ENCODE peak calls at places on chromosomes 2 and 18, in six cellular contexts. One of them, this sample, is unnamed.

GRCh38 chr2:197269173-197269572 is 41.4 kb downstream of the ANKRD44 start:
- DNase-seq in sigmoid colon: no peak
- DNase-seq in AG04450: peak; percentile 27
- DNase-seq in cardiac muscle cell: no peak
- DNase-seq in stomach: no peak
- DNase-seq in IMR-90: peak; percentile 32
- DNase-seq in this sample: peak; percentile 50

GRCh38 chr2:12493031-12493513 is 223.7 kb upstream of the TRIB2 start:
- DNase-seq in sigmoid colon: no peak
- DNase-seq in AG04450: peak; percentile 60
- DNase-seq in cardiac muscle cell: peak; percentile 71
- DNase-seq in stomach: no peak
- DNase-seq in IMR-90: peak; percentile 93
- DNase-seq in this sample: no peak

GRCh38 chr2:230714122-230714453 is 1.4 kb downstream of the CAB39 start:
- DNase-seq in sigmoid colon: no peak
- DNase-seq in AG04450: no peak
- DNase-seq in cardiac muscle cell: peak; percentile 29
- DNase-seq in stomach: no peak
- DNase-seq in IMR-90: peak; percentile 84
- DNase-seq in this sample: peak; percentile 73

GRCh38 chr18:29652797-29653196 is 1389.7 kb downstream of the DSC3 start:
- DNase-seq in sigmoid colon: no peak
- DNase-seq in AG04450: no peak
- DNase-seq in cardiac muscle cell: no peak
- DNase-seq in stomach: no peak
- DNase-seq in IMR-90: no peak
- DNase-seq in this sample: no peak

GRCh38 chr18:47399475-47399874 is 148.0 kb upstream of the SKOR2 start:
- DNase-seq in sigmoid colon: no peak
- DNase-seq in AG04450: no peak
- DNase-seq in cardiac muscle cell: no peak
- DNase-seq in stomach: no peak
- DNase-seq in IMR-90: no peak
- DNase-seq in this sample: no peak

GRCh38 chr2:86541282-86541681 is 22.0 kb downstream of the CHMP3 start:
- DNase-seq in sigmoid colon: no peak
- DNase-seq in AG04450: no peak
- DNase-seq in cardiac muscle cell: no peak
- DNase-seq in stomach: no peak
- DNase-seq in IMR-90: no peak
- DNase-seq in this sample: no peak

GRCh38 chr2:173747037-173747436 is 218.1 kb downstream of the SP3 start:
- DNase-seq in sigmoid colon: no peak
- DNase-seq in AG04450: no peak
- DNase-seq in cardiac muscle cell: peak; percentile 4
- DNase-seq in stomach: no peak
- DNase-seq in IMR-90: no peak
- DNase-seq in this sample: no peak

GRCh38 chr2:206693399-206694137 is 24.6 kb downstream of the DYTN start:
- DNase-seq in sigmoid colon: no peak
- DNase-seq in AG04450: peak; percentile 27
- DNase-seq in cardiac muscle cell: peak; percentile 77
- DNase-seq in stomach: no peak
- DNase-seq in IMR-90: peak; percentile 69
- DNase-seq in this sample: peak; percentile 52

GRCh38 chr2:86622878-86623548 is 652 bp downstream of the RNF103 start:
- DNase-seq in sigmoid colon: peak; percentile 74
- DNase-seq in AG04450: no peak
- DNase-seq in cardiac muscle cell: peak; percentile 61
- DNase-seq in stomach: peak; percentile 59
- DNase-seq in IMR-90: no peak
- DNase-seq in this sample: peak; percentile 52

GRCh38 chr2:149544692-149545091 is 42.9 kb downstream of the MMADHC start:
- DNase-seq in sigmoid colon: no peak
- DNase-seq in AG04450: no peak
- DNase-seq in cardiac muscle cell: no peak
- DNase-seq in stomach: no peak
- DNase-seq in IMR-90: no peak
- DNase-seq in this sample: peak; percentile 21

GRCh38 chr2:102224824-102225739 is 38.3 kb downstream of the IL1RL2 start:
- DNase-seq in sigmoid colon: no peak
- DNase-seq in AG04450: no peak
- DNase-seq in cardiac muscle cell: no peak
- DNase-seq in stomach: no peak
- DNase-seq in IMR-90: no peak
- DNase-seq in this sample: no peak

GRCh38 chr2:111618953-111619902 is 264.8 kb downstream of the ANAPC1 start:
- DNase-seq in sigmoid colon: no peak
- DNase-seq in AG04450: no peak
- DNase-seq in cardiac muscle cell: no peak
- DNase-seq in stomach: no peak
- DNase-seq in IMR-90: no peak
- DNase-seq in this sample: no peak

GRCh38 chr2:42076357-42076921 is 28.6 kb downstream of the PKDCC start:
- DNase-seq in sigmoid colon: no peak
- DNase-seq in AG04450: no peak
- DNase-seq in cardiac muscle cell: no peak
- DNase-seq in stomach: no peak
- DNase-seq in IMR-90: no peak
- DNase-seq in this sample: no peak

GRCh38 chr2:42072349-42073118 is 24.7 kb downstream of the PKDCC start:
- DNase-seq in sigmoid colon: no peak
- DNase-seq in AG04450: peak; percentile 24
- DNase-seq in cardiac muscle cell: peak; percentile 53
- DNase-seq in stomach: peak; percentile 44
- DNase-seq in IMR-90: peak; percentile 48
- DNase-seq in this sample: no peak

GRCh38 chr2:42071762-42072161 is 23.9 kb downstream of the PKDCC start:
- DNase-seq in sigmoid colon: no peak
- DNase-seq in AG04450: no peak
- DNase-seq in cardiac muscle cell: no peak
- DNase-seq in stomach: no peak
- DNase-seq in IMR-90: no peak
- DNase-seq in this sample: no peak

GRCh38 chr2:42074661-42075060 is 26.8 kb downstream of the PKDCC start:
- DNase-seq in sigmoid colon: peak; percentile 55
- DNase-seq in AG04450: no peak
- DNase-seq in cardiac muscle cell: no peak
- DNase-seq in stomach: no peak
- DNase-seq in IMR-90: no peak
- DNase-seq in this sample: no peak

DNA sequence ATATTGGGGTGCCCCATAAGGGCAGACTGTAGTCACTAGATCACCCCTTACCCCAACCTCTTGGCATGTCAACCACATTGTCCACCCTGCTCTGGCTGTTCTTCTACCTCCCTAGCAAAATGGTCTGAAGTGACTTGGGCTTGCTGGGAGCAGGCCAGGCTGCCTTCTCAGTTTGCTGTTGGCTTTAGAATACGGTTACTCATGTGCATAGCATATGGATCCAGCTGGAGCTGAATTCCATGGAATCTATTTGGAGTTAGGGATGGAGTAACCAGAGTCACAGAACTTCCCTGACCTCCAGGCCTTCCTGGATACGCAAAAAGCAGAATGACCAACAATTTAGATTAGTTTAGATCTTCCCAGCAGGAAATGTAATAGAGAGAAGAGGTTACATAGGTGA is 25.9 kb downstream of the PKDCC start:
- DNase-seq in sigmoid colon: no peak
- DNase-seq in AG04450: peak; percentile 72
- DNase-seq in cardiac muscle cell: no peak
- DNase-seq in stomach: no peak
- DNase-seq in IMR-90: peak; percentile 86
- DNase-seq in this sample: no peak
- H3K27ac ChIP-seq in sigmoid colon: no peak overlapping the region
- H3K27ac ChIP-seq in AG04450: peak overlapping the region; percentile 85
- H3K27ac ChIP-seq in cardiac muscle cell: no peak overlapping the region
- H3K27ac ChIP-seq in stomach: peak overlapping the region; percentile 12
- H3K27ac ChIP-seq in IMR-90: peak overlapping the region; percentile 92
- H3K27ac ChIP-seq in this sample: no peak overlapping the region

DNA sequence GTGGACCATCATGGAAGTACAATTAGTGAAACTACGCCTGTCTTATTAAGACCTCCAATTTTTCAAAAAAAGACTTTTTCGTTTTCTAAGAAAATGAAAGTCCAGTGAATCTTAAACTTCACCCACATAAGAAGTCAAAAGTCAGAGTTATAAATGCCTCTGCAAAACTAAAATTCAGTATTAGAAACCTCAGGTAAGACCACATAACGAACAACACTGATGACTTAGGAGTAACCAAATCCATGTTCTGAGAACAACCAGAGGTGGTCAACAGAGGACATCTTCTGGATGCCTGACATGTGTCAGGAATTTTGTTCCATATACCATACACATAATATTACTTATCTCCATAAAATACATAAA is 62.4 kb downstream of the RPL31 start:
- DNase-seq in sigmoid colon: no peak
- DNase-seq in AG04450: no peak
- DNase-seq in cardiac muscle cell: no peak
- DNase-seq in stomach: no peak
- DNase-seq in IMR-90: no peak
- DNase-seq in this sample: no peak
- H3K4me3 ChIP-seq in sigmoid colon: no peak overlapping the region
- H3K4me3 ChIP-seq in AG04450: no peak overlapping the region
- H3K4me3 ChIP-seq in cardiac muscle cell: no peak overlapping the region
- H3K4me3 ChIP-seq in stomach: no peak overlapping the region
- H3K4me3 ChIP-seq in IMR-90: no peak overlapping the region
- H3K4me3 ChIP-seq in this sample: no peak overlapping the region

GRCh38 chr2:190646780-190647626 is 1.9 kb upstream of the NAB1 start:
- DNase-seq in sigmoid colon: no peak
- DNase-seq in AG04450: no peak
- DNase-seq in cardiac muscle cell: no peak
- DNase-seq in stomach: no peak
- DNase-seq in IMR-90: no peak
- DNase-seq in this sample: no peak
- H3K27ac ChIP-seq in sigmoid colon: peak overlapping the region; percentile 96
- H3K27ac ChIP-seq in AG04450: no peak overlapping the region
- H3K27ac ChIP-seq in cardiac muscle cell: no peak overlapping the region
- H3K27ac ChIP-seq in stomach: peak overlapping the region; percentile 93
- H3K27ac ChIP-seq in IMR-90: no peak overlapping the region
- H3K27ac ChIP-seq in this sample: no peak overlapping the region

DNA sequence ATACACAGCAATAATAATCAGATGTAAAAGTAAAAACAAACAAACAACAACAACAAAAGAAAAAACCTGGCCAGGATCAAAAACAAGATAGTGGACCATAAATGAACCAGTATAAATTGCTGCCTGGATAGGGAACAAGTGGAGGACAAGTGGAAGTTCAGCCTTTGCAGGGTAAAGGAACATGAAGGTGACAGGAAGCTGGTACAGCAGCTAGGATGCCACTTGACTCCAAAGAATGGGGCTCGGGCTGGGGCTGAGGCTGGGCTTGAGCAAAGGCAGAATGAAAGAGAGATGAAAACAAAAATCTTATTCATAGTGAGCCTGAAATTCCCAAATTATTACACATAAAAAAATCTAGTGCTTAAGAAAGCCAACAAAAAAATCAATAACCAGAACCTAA is 146.5 kb downstream of the CDH2 start:
- DNase-seq in sigmoid colon: no peak
- DNase-seq in AG04450: no peak
- DNase-seq in cardiac muscle cell: no peak
- DNase-seq in stomach: no peak
- DNase-seq in IMR-90: no peak
- DNase-seq in this sample: no peak
- H3K4me3 ChIP-seq in sigmoid colon: no peak overlapping the region
- H3K4me3 ChIP-seq in AG04450: no peak overlapping the region
- H3K4me3 ChIP-seq in cardiac muscle cell: no peak overlapping the region
- H3K4me3 ChIP-seq in stomach: no peak overlapping the region
- H3K4me3 ChIP-seq in IMR-90: no peak overlapping the region
- H3K4me3 ChIP-seq in this sample: no peak overlapping the region

GRCh38 chr18:54607213-54607934 is 16.3 kb downstream of the DYNAP start:
- DNase-seq in sigmoid colon: no peak
- DNase-seq in AG04450: no peak
- DNase-seq in cardiac muscle cell: peak; percentile 0
- DNase-seq in stomach: peak; percentile 31
- DNase-seq in IMR-90: peak; percentile 1
- DNase-seq in this sample: no peak

GRCh38 chr18:54604211-54604610 is 13.2 kb downstream of the DYNAP start:
- DNase-seq in sigmoid colon: no peak
- DNase-seq in AG04450: no peak
- DNase-seq in cardiac muscle cell: no peak
- DNase-seq in stomach: no peak
- DNase-seq in IMR-90: no peak
- DNase-seq in this sample: no peak

GRCh38 chr18:54611819-54612218 is 20.8 kb downstream of the DYNAP start:
- DNase-seq in sigmoid colon: no peak
- DNase-seq in AG04450: no peak
- DNase-seq in cardiac muscle cell: no peak
- DNase-seq in stomach: no peak
- DNase-seq in IMR-90: no peak
- DNase-seq in this sample: no peak

GRCh38 chr18:54606835-54607212 is 15.8 kb downstream of the DYNAP start:
- DNase-seq in sigmoid colon: no peak
- DNase-seq in AG04450: no peak
- DNase-seq in cardiac muscle cell: peak; percentile 49
- DNase-seq in stomach: no peak
- DNase-seq in IMR-90: no peak
- DNase-seq in this sample: no peak

DNA sequence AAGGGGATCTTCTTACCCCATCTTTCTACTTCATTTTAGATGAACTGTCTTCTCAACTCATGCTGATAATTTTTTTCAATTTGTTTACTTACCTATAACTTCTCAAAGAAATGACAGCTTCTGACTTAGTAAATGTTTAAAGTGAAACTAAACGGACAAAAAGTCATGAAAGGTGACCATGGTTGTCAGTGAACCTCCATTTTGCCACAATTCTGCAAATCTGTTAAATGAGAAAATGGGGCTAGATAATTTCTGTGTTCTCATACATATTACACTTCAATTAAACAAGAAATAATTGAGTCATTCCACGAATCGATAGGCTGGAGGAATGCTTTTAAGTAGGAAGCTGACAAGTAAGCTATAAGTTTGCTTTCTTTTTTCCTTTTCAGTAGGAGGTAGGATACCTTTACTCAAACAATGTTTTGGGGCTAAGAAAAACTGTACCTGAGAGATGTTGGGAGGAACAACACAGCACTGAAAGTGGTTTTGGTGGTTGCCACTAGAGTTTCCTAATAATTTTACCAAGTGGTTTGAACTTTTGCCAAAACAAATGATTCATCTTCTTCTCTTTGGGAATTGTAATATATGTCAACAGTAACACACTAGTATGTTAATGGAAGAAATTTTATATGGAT is 17.1 kb downstream of the DYNAP start:
- DNase-seq in sigmoid colon: no peak
- DNase-seq in AG04450: no peak
- DNase-seq in cardiac muscle cell: no peak
- DNase-seq in stomach: no peak
- DNase-seq in IMR-90: peak; percentile 1
- DNase-seq in this sample: no peak
- H3K27ac ChIP-seq in sigmoid colon: no peak overlapping the region
- H3K27ac ChIP-seq in AG04450: no peak overlapping the region
- H3K27ac ChIP-seq in cardiac muscle cell: no peak overlapping the region
- H3K27ac ChIP-seq in stomach: peak overlapping the region; percentile 91
- H3K27ac ChIP-seq in IMR-90: no peak overlapping the region
- H3K27ac ChIP-seq in this sample: no peak overlapping the region

GRCh38 chr18:25345432-25345831 is 6.5 kb downstream of the ZNF521 start:
- DNase-seq in sigmoid colon: no peak
- DNase-seq in AG04450: no peak
- DNase-seq in cardiac muscle cell: no peak
- DNase-seq in stomach: no peak
- DNase-seq in IMR-90: peak; percentile 5
- DNase-seq in this sample: no peak
- H3K4me3 ChIP-seq in sigmoid colon: no peak overlapping the region
- H3K4me3 ChIP-seq in AG04450: no peak overlapping the region
- H3K4me3 ChIP-seq in cardiac muscle cell: no peak overlapping the region
- H3K4me3 ChIP-seq in stomach: no peak overlapping the region
- H3K4me3 ChIP-seq in IMR-90: no peak overlapping the region
- H3K4me3 ChIP-seq in this sample: no peak overlapping the region